ENCODE peak calls at places on chromosome 7, in four cellular contexts. One of them, this sample, is unnamed. For H3K9me3, the result is how much of the 10 kb centered on the place peaks cover.

GRCh38 chr7:13829914-13830603 is 159.4 kb downstream of the ETV1 start:
- DNase-seq in body of pancreas: no peak
- DNase-seq in stomach: no peak
- DNase-seq in cardiac muscle cell: peak
- DNase-seq in this sample: no peak

GRCh38 chr7:139745330-139746143 is 32.3 kb downstream of the HIPK2 start:
- DNase-seq in body of pancreas: no peak
- DNase-seq in stomach: no peak
- DNase-seq in cardiac muscle cell: no peak
- DNase-seq in this sample: no peak

GRCh38 chr7:45120-46090 is 147.0 kb upstream of the FAM20C start:
- DNase-seq in body of pancreas: peak
- DNase-seq in stomach: no peak
- DNase-seq in cardiac muscle cell: no peak
- DNase-seq in this sample: peak

GRCh38 chr7:71507665-71508064 is 375.7 kb downstream of the GALNT17 start:
- DNase-seq in body of pancreas: no peak
- DNase-seq in stomach: no peak
- DNase-seq in cardiac muscle cell: no peak
- DNase-seq in this sample: no peak

GRCh38 chr7:149788300-149788851 is 15.0 kb upstream of the ZNF467 start:
- DNase-seq in body of pancreas: no peak
- DNase-seq in stomach: no peak
- DNase-seq in cardiac muscle cell: no peak
- DNase-seq in this sample: no peak

GRCh38 chr7:11552676-11553075 is 279.3 kb downstream of the THSD7A start:
- DNase-seq in body of pancreas: no peak
- DNase-seq in stomach: no peak
- DNase-seq in cardiac muscle cell: no peak
- DNase-seq in this sample: no peak

GRCh38 chr7:1454471-1455065 is 4.7 kb downstream of the MICALL2 start:
- DNase-seq in body of pancreas: peak
- DNase-seq in stomach: peak
- DNase-seq in cardiac muscle cell: peak
- DNase-seq in this sample: no peak

GRCh38 chr7:117582219-117582704 is 102.4 kb downstream of the CFTR start:
- DNase-seq in body of pancreas: peak
- DNase-seq in stomach: no peak
- DNase-seq in cardiac muscle cell: peak
- DNase-seq in this sample: no peak

GRCh38 chr7:79598351-79598750 is 144.9 kb upstream of the MAGI2 start:
- DNase-seq in body of pancreas: no peak
- DNase-seq in stomach: no peak
- DNase-seq in cardiac muscle cell: no peak
- DNase-seq in this sample: no peak

GRCh38 chr7:138475377-138475776 is 15.3 kb downstream of the TRIM24 start:
- DNase-seq in body of pancreas: no peak
- DNase-seq in stomach: no peak
- DNase-seq in cardiac muscle cell: no peak
- DNase-seq in this sample: no peak

GRCh38 chr7:143279186-143280098 is 5.3 kb upstream of the TMEM139 start:
- DNase-seq in body of pancreas: no peak
- DNase-seq in stomach: no peak
- DNase-seq in cardiac muscle cell: peak
- DNase-seq in this sample: no peak

GRCh38 chr7:135180122-135180521 is 9.6 kb upstream of the CYREN start:
- DNase-seq in body of pancreas: no peak
- DNase-seq in stomach: no peak
- DNase-seq in cardiac muscle cell: no peak
- DNase-seq in this sample: no peak

GRCh38 chr7:135177021-135177696 is 6.7 kb upstream of the CYREN start:
- DNase-seq in body of pancreas: no peak
- DNase-seq in stomach: no peak
- DNase-seq in cardiac muscle cell: no peak
- DNase-seq in this sample: no peak

GRCh38 chr7:135179321-135179925 is 8.9 kb upstream of the CYREN start:
- DNase-seq in body of pancreas: peak
- DNase-seq in stomach: peak
- DNase-seq in cardiac muscle cell: no peak
- DNase-seq in this sample: no peak

GRCh38 chr7:135175931-135176330 is 5.4 kb upstream of the CYREN start:
- DNase-seq in body of pancreas: no peak
- DNase-seq in stomach: no peak
- DNase-seq in cardiac muscle cell: no peak
- DNase-seq in this sample: no peak

GRCh38 chr7:135178364-135178763 is 7.9 kb upstream of the CYREN start:
- DNase-seq in body of pancreas: no peak
- DNase-seq in stomach: peak
- DNase-seq in cardiac muscle cell: no peak
- DNase-seq in this sample: no peak
- H3K9me3 ChIP-seq in body of pancreas: under half
- H3K9me3 ChIP-seq in stomach: under half
- H3K9me3 ChIP-seq in cardiac muscle cell: under half
- H3K9me3 ChIP-seq in this sample: under half

DNA sequence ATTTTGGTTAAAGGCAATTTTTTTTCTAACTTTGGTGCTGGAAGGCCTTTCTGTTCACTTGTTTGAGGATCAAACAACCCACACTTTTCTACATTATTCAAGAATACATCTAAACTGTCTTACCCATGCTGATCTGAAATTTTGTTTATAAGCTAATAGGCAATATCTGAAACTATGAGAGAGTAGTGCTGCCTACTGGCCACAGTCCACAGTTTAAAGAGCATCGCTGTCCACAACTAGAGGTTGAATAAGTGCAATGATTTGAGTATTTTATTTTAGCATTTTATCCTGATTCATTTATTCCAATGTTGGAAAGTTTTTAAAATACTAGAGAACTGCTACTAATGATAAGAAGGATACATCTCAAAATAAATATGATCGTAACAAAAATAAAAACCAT is 306.9 kb downstream of the ELMO1 start:
- DNase-seq in body of pancreas: no peak
- DNase-seq in stomach: no peak
- DNase-seq in cardiac muscle cell: no peak
- DNase-seq in this sample: no peak
- TF ChIP-seq CTCF in body of pancreas: no peak
- TF ChIP-seq CTCF in stomach: no peak
- TF ChIP-seq CTCF in cardiac muscle cell: no peak
- TF ChIP-seq CTCF in this sample: no peak

GRCh38 chr7:73770860-73771665 is 993 bp upstream of the CLDN3 start:
- DNase-seq in body of pancreas: no peak
- DNase-seq in stomach: no peak
- DNase-seq in cardiac muscle cell: no peak
- DNase-seq in this sample: no peak

GRCh38 chr7:73766556-73767229 is 3.4 kb downstream of the CLDN3 start:
- DNase-seq in body of pancreas: no peak
- DNase-seq in stomach: no peak
- DNase-seq in cardiac muscle cell: no peak
- DNase-seq in this sample: no peak

GRCh38 chr7:73768661-73769480 is 1.2 kb downstream of the CLDN3 start:
- DNase-seq in body of pancreas: no peak
- DNase-seq in stomach: no peak
- DNase-seq in cardiac muscle cell: no peak
- DNase-seq in this sample: no peak

GRCh38 chr7:73770002-73770859 is at the start of gene CLDN3:
- DNase-seq in body of pancreas: peak
- DNase-seq in stomach: peak
- DNase-seq in cardiac muscle cell: no peak
- DNase-seq in this sample: peak

DNA sequence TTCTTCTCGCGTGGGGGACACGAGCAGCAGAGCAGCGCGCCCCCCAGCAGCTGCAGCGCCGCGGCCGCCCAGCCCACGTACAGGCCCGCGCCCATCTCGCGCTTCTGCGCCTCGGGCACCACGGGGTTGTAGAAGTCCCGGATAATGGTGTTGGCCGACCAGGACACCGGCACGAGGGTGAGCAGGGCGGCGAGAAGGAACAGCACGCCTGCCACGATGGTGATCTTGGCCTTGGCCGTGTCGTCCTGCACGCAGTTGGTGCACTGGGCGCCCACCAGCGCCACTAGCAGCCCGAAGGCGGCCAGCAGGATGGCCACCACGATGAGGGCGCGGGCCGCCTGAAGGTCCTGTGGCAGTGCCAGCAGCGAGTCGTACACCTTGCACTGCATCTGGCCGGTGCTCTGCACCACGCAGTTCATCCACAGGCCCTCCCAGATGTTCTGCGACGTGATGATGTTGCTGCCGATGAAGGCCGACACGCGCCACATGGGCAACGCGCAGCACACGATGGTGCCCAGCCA is 529 bp downstream of the CLDN3 start:
- DNase-seq in body of pancreas: peak
- DNase-seq in stomach: no peak
- DNase-seq in cardiac muscle cell: no peak
- DNase-seq in this sample: no peak
- H3K27ac ChIP-seq in body of pancreas: peak
- H3K27ac ChIP-seq in stomach: no peak
- H3K27ac ChIP-seq in cardiac muscle cell: no peak
- H3K27ac ChIP-seq in this sample: peak

GRCh38 chr7:111836592-111836991 is 274.3 kb upstream of the IMMP2L start:
- DNase-seq in body of pancreas: no peak
- DNase-seq in stomach: no peak
- DNase-seq in cardiac muscle cell: no peak
- DNase-seq in this sample: no peak
- H3K9me3 ChIP-seq in body of pancreas: under half
- H3K9me3 ChIP-seq in stomach: under half
- H3K9me3 ChIP-seq in cardiac muscle cell: under half
- H3K9me3 ChIP-seq in this sample: under half

DNA sequence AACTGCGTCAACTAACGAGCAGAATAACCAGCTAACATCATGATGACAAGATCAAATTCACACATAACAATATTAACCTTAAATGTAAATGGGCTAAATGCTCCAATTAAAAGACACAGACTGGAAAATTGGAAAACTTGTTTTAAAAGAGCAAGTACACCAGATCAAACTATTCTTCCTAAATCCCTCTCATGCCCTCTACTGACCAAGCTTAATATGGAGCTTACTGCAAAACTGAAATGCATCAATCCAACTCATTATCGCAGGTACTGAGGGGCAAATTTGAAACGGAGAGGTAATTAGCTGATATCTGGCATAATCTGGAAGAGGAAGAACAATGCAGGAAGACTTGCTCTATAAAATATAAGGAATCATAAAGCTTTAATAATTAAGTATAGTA is 1223.8 kb downstream of the NXPH1 start:
- DNase-seq in body of pancreas: no peak
- DNase-seq in stomach: no peak
- DNase-seq in cardiac muscle cell: no peak
- DNase-seq in this sample: no peak
- TF ChIP-seq CTCF in body of pancreas: no peak
- TF ChIP-seq CTCF in stomach: no peak
- TF ChIP-seq CTCF in cardiac muscle cell: no peak
- TF ChIP-seq CTCF in this sample: no peak